ENCODE peak calls at places on chromosomes 4 and X, in seven cellular contexts. N is HepG2, A is HCT116, Q is SK-N-SH, S is H1, M is GM12878, B is K562. C is an unnamed sample.

GRCh38 chr4:133148690-133149363 is at the start of gene PCDH10:
- DNase-seq in N (peak), A (no peak), Q (peak), S (peak), M (no peak), B (peak), C (no peak)

GRCh38 chrX:38561126-38561868 is at the start of gene TSPAN7:
- DNase-seq in N (peak), A (peak), Q (peak), S (peak), M (no peak), B (peak), C (peak)

GRCh38 chr4:55075823-55076418 is 49.5 kb downstream of the KDR start:
- DNase-seq in N (no peak), A (no peak), Q (no peak), S (no peak), M (no peak), B (no peak), C (no peak)

GRCh38 chr4:5452156-5452555 is 256.2 kb downstream of the EVC2 start:
- DNase-seq in N (no peak), A (no peak), Q (no peak), S (peak), M (no peak), B (no peak), C (no peak)

GRCh38 chr4:38004062-38004461 is 43.9 kb downstream of the PTTG2 start:
- DNase-seq in N (no peak), A (no peak), Q (no peak), S (no peak), M (no peak), B (no peak), C (no peak)

GRCh38 chrX:1231850-1232505 is 19.5 kb upstream of the CRLF2 start:
- DNase-seq in N (no peak), A (no peak), Q (no peak), S (no peak), M (no peak), B (no peak), C (no peak)

GRCh38 chr4:166501941-166502382 is 628.9 kb downstream of the TLL1 start:
- DNase-seq in N (peak), A (peak), Q (peak), S (peak), M (no peak), B (peak), C (peak)

GRCh38 chrX:154751121-154751668 is 318 bp upstream of the GAB3 start:
- DNase-seq in N (no peak), A (no peak), Q (no peak), S (no peak), M (no peak), B (peak), C (no peak)

GRCh38 chrX:13110427-13111324 is 66.3 kb upstream of the FAM9C start:
- DNase-seq in N (no peak), A (peak), Q (peak), S (no peak), M (no peak), B (no peak), C (no peak)

GRCh38 chrX:110853610-110854009 is 58.0 kb upstream of the CHRDL1 start:
- DNase-seq in N (no peak), A (no peak), Q (peak), S (no peak), M (no peak), B (no peak), C (peak)

GRCh38 chr4:87353592-87353991 is 30.9 kb upstream of the HSD17B13 start:
- DNase-seq in N (peak), A (peak), Q (peak), S (peak), M (peak), B (peak), C (peak)
- TF ChIP-seq JUND in N (no peak), A (no peak), Q (no peak), S (no peak), M (no peak), B (no peak), C (no peak)

DNA sequence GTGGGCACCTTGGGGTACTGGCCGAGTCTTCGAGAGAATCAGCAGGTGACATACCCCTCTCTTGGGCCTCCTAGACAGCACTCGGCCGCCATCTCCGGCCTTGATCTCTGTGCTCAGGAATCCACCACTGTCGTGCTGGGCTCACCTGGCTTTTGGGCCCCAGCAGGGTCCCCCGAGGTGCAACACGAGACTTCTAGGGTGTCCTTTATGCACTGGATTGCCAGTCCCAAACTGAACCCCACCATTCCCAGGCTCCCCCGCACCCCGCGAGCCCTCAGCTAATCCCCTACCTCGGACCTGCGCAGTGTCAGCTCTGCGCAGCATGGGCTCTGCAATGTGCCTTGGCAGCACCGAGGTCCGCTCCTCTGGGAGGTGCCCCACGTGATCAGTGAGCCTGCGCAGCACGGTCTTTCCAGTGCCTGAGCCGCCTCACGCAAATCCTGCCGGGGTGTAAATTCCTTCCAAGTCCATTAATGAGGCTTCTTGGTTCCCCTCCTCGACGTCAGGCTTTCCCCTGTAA is 162.4 kb upstream of the INTU start:
- DNase-seq in N (no peak), A (no peak), Q (no peak), S (no peak), M (no peak), B (no peak), C (no peak)
- TF ChIP-seq JUND in N (no peak), A (no peak), Q (no peak), S (no peak), M (no peak), B (no peak), C (no peak)

GRCh38 chr4:85510632-85510984 is 35.7 kb downstream of the ARHGAP24 start:
- DNase-seq in N (no peak), A (no peak), Q (no peak), S (no peak), M (no peak), B (no peak), C (no peak)
- TF ChIP-seq JUND in N (no peak), A (no peak), Q (no peak), S (no peak), M (no peak), B (no peak), C (no peak)

GRCh38 chr4:119477412-119478053 is 151.1 kb downstream of the PDE5A start:
- DNase-seq in N (no peak), A (no peak), Q (no peak), S (no peak), M (no peak), B (no peak), C (no peak)
- TF ChIP-seq JUND in N (no peak), A (no peak), Q (no peak), S (no peak), M (no peak), B (no peak), C (no peak)

GRCh38 chr4:143339497-143339896 is 2.8 kb downstream of the GAB1 start:
- DNase-seq in N (no peak), A (no peak), Q (no peak), S (no peak), M (no peak), B (no peak), C (no peak)

GRCh38 chr4:143335979-143336827 is 473 bp upstream of the GAB1 start:
- DNase-seq in N (peak), A (no peak), Q (peak), S (peak), M (no peak), B (peak), C (peak)

GRCh38 chr4:143337600-143338287 is 1.1 kb downstream of the GAB1 start:
- DNase-seq in N (peak), A (no peak), Q (peak), S (no peak), M (no peak), B (peak), C (no peak)

GRCh38 chr4:143338313-143338712 is 1.6 kb downstream of the GAB1 start:
- DNase-seq in N (no peak), A (no peak), Q (no peak), S (no peak), M (no peak), B (no peak), C (no peak)

GRCh38 chr4:143336828-143337599 is at the start of gene GAB1:
- DNase-seq in N (peak), A (no peak), Q (peak), S (peak), M (no peak), B (peak), C (peak)
- TF ChIP-seq JUND in N (no peak), A (no peak), Q (no peak), S (no peak), M (no peak), B (no peak), C (no peak)

GRCh38 chr4:107035711-107036601 is at the start of gene DKK2:
- DNase-seq in N (no peak), A (no peak), Q (peak), S (peak), M (no peak), B (no peak), C (no peak)
- TF ChIP-seq JUND in N (no peak), A (no peak), Q (no peak), S (no peak), M (no peak), B (no peak), C (no peak)

GRCh38 chr4:86762649-86763048 is 86.5 kb downstream of the SLC10A6 start:
- DNase-seq in N (no peak), A (no peak), Q (no peak), S (no peak), M (no peak), B (no peak), C (no peak)
- TF ChIP-seq JUND in N (no peak), A (no peak), Q (no peak), S (no peak), M (no peak), B (no peak), C (no peak)

DNA sequence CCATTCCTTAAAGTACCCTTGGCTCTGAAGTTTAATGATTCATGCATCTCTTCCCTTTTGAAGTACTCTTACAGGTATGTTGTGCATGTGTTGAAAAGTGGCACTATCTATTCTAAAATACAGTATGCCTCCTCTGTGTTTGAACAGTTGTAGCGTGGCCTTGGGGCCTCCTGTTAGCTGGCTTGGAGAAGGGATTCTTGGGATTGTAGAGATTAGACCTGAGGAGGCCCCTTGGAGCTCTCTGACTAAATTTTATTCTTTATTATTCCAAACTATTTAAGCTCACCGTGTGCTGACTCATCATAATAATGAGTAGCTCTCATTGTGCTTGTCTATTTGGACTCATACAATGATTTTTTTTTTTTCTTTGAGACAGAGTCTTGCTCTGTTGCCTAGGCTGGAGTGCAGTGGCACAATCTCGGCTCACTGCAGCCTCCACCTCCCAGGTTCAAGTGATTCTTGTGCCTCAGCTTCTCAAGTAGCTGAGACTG is 38.5 kb downstream of the HTT start:
- DNase-seq in N (peak), A (no peak), Q (no peak), S (no peak), M (no peak), B (no peak), C (peak)
- TF ChIP-seq JUND in N (no peak), A (no peak), Q (no peak), S (no peak), M (no peak), B (no peak), C (no peak)